ENCODE peak calls at places on chromosomes 3 and 15, in four cellular contexts. C is LNCaP clone FGC, U is testis, V is dermis microvascular lymphatic vessel endothelial cell. N is an unnamed sample.

GRCh38 chr15:33587773-33588172 is 277.0 kb downstream of the RYR3 start:
- DNase-seq in V (no peak), U (no peak), C (no peak), N (no peak)

GRCh38 chr3:73733796-73734195 is 109.1 kb upstream of the PDZRN3 start:
- DNase-seq in V (no peak), C (no peak), U (no peak), N (no peak)

GRCh38 chr3:79960594-79960993 is 192.8 kb upstream of the ROBO1 start:
- DNase-seq in U (no peak), V (no peak), C (no peak), N (peak; percentile 7)

GRCh38 chr15:58077427-58077826 is 11.9 kb upstream of the ALDH1A2 start:
- DNase-seq in U (no peak), C (peak; percentile 45), V (peak; percentile 40), N (no peak)

GRCh38 chr3:108300103-108300849 is 3.9 kb downstream of the HHLA2 start:
- DNase-seq in U (no peak), C (no peak), V (no peak), N (no peak)

GRCh38 chr3:17030438-17030837 is 145.7 kb downstream of the PLCL2 start:
- DNase-seq in U (no peak), C (no peak), V (no peak), N (no peak)

GRCh38 chr3:171230857-171231256 is 204.3 kb upstream of the SLC2A2 start:
- DNase-seq in C (no peak), U (no peak), V (peak; percentile 34), N (no peak)

GRCh38 chr15:32651229-32651837 is 9.8 kb downstream of the SCG5 start:
- DNase-seq in V (peak; percentile 62), C (no peak), U (peak; percentile 69), N (no peak)

GRCh38 chr3:183435701-183436100 is 7.3 kb upstream of the MCF2L2 start:
- DNase-seq in V (no peak), C (no peak), U (no peak), N (no peak)

GRCh38 chr3:192038726-192039125 is 577.8 kb downstream of the PYDC2 start:
- DNase-seq in C (no peak), U (no peak), V (no peak), N (peak; percentile 36)

GRCh38 chr3:134594236-134594825 is 56.5 kb downstream of the KY start:
- DNase-seq in U (no peak), V (no peak), C (no peak), N (no peak)

GRCh38 chr3:128326051-128326823 is 140.5 kb downstream of the DNAJB8 start:
- DNase-seq in U (peak; percentile 3), C (no peak), V (no peak), N (no peak)

GRCh38 chr3:11565072-11565471 is 78.6 kb downstream of the VGLL4 start:
- DNase-seq in C (no peak), U (no peak), V (no peak), N (no peak)

GRCh38 chr15:40706121-40706520 is 11.1 kb downstream of the RAD51 start:
- DNase-seq in C (peak; percentile 92), V (no peak), U (no peak), N (no peak)

GRCh38 chr15:99249270-99249817 is at the start of gene TTC23:
- DNase-seq in C (no peak), V (peak; percentile 89), U (peak; percentile 73), N (peak; percentile 95)

GRCh38 chr3:31039145-31039544 is 144.7 kb upstream of the GADL1 start:
- DNase-seq in U (no peak), V (no peak), C (no peak), N (no peak)

GRCh38 chr3:156811092-156811862 is 14.9 kb upstream of the LEKR1 start:
- DNase-seq in C (no peak), U (no peak), V (peak; percentile 36), N (no peak)